ENCODE peak calls at places on chromosome X, in seven cellular contexts. X is sigmoid colon, L is SK-N-SH, U is tibial artery, N is suprapubic skin, H is hepatocyte, K is fibroblast of lung. S is an unnamed sample.

GRCh38 chrX:16836371-16836770 is 33.8 kb downstream of the RBBP7 start:
- DNase-seq in H (peak; percentile 60), X (no peak), K (peak; percentile 34), U (no peak), N (no peak), L (peak; percentile 47), S (no peak)

GRCh38 chrX:3549442-3549875 is 164.0 kb downstream of the PRKX start:
- DNase-seq in U (no peak), X (no peak), K (no peak), N (no peak), L (peak; percentile 15), H (peak; percentile 13), S (no peak)

GRCh38 chrX:44889824-44890223 is 16.8 kb downstream of the KDM6A start:
- DNase-seq in U (no peak), K (no peak), N (no peak), X (no peak), L (no peak), H (no peak), S (no peak)

GRCh38 chrX:120125444-120125843 is 9.7 kb upstream of the RHOXF1 start:
- DNase-seq in N (no peak), X (no peak), K (no peak), L (no peak), U (no peak), H (no peak), S (no peak)

GRCh38 chrX:15947648-15948317 is 93.2 kb upstream of the AP1S2 start:
- DNase-seq in L (no peak), X (no peak), N (no peak), K (peak; percentile 69), H (peak; percentile 27), U (no peak), S (no peak)

GRCh38 chrX:20399728-20400414 is 133.2 kb upstream of the RPS6KA3 start:
- DNase-seq in L (no peak), K (no peak), U (no peak), H (no peak), N (no peak), X (no peak), S (no peak)

GRCh38 chrX:42530027-42530426 is 247.9 kb downstream of the PPP1R2C start:
- DNase-seq in X (no peak), U (no peak), L (no peak), K (peak; percentile 89), N (no peak), H (peak; percentile 38), S (no peak)

GRCh38 chrX:83771664-83772063 is 89.3 kb upstream of the CYLC1 start:
- DNase-seq in X (no peak), K (no peak), U (no peak), H (no peak), N (no peak), L (no peak), S (no peak)

GRCh38 chrX:25810202-25810601 is 327.9 kb upstream of the MAGEB18 start:
- DNase-seq in X (no peak), H (no peak), N (no peak), L (no peak), K (peak; percentile 38), U (no peak), S (no peak)

GRCh38 chrX:34624416-34624815 is 32.7 kb downstream of the TMEM47 start:
- DNase-seq in U (no peak), H (no peak), L (no peak), X (no peak), N (no peak), K (peak; percentile 47), S (no peak)

GRCh38 chrX:103187953-103188475 is 26.9 kb upstream of the BEX4 start:
- DNase-seq in U (no peak), H (no peak), K (peak; percentile 3), L (no peak), N (no peak), X (no peak), S (no peak)

GRCh38 chrX:10631416-10632145 is 11.2 kb upstream of the MID1 start:
- DNase-seq in X (no peak), U (no peak), H (no peak), L (no peak), N (no peak), K (no peak), S (no peak)

GRCh38 chrX:10636851-10637250 is 16.5 kb upstream of the MID1 start:
- DNase-seq in L (no peak), N (no peak), U (no peak), X (no peak), H (no peak), K (no peak), S (no peak)

GRCh38 chrX:10634681-10635161 is 14.3 kb upstream of the MID1 start:
- DNase-seq in N (no peak), K (peak; percentile 95), X (no peak), U (no peak), H (no peak), L (no peak), S (no peak)

GRCh38 chrX:10636337-10636736 is 16.0 kb upstream of the MID1 start:
- DNase-seq in L (peak; percentile 39), N (no peak), U (peak; percentile 23), K (peak; percentile 55), H (peak; percentile 46), X (no peak), S (no peak)

DNA sequence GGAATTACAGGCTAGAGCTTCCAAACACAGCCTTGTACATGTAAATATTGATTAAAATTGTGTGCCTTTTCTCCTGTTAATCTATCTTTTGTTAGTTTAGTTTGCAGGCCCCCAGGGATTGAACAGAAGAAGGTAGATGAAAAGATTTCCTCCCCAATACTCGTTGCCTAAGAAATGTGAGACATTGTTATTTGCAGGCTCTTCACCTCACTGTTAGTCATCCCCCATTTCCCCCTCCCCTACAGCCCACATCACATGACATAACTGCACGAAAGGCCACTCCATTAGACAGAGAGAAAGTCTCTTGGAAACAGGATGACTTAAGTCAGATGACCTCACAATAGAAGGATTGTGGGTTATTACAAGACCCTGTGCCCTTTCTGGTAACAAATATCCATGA is 13.3 kb upstream of the MID1 start:
- DNase-seq in H (peak; percentile 54), K (peak; percentile 94), U (peak; percentile 69), X (peak; percentile 74), N (no peak), L (no peak), S (no peak)
- H3K4me1 ChIP-seq in H (no peaks in the 10 kb centered on the region), K (peaks cover 4% of the 10 kb centered on the region), U (no peaks in the 10 kb centered on the region), X (peaks cover 19% of the 10 kb centered on the region), N (peaks cover 6% of the 10 kb centered on the region), L (peaks cover 10% of the 10 kb centered on the region), S (no peaks in the 10 kb centered on the region)

GRCh38 chrX:107934262-107934661 is 47.9 kb downstream of the TEX13B start:
- DNase-seq in X (no peak), K (no peak), U (no peak), L (no peak), N (no peak), H (no peak), S (no peak)

GRCh38 chrX:107936434-107936730 is 45.8 kb downstream of the TEX13B start:
- DNase-seq in X (no peak), K (no peak), H (no peak), L (no peak), U (no peak), N (no peak), S (no peak)

GRCh38 chrX:107940095-107940494 is 42.1 kb downstream of the TEX13B start:
- DNase-seq in L (no peak), X (no peak), K (no peak), H (peak; percentile 11), N (no peak), U (no peak), S (no peak)

GRCh38 chrX:107935200-107935599 is 47.0 kb downstream of the TEX13B start:
- DNase-seq in U (no peak), N (no peak), X (no peak), H (no peak), K (peak; percentile 59), L (no peak), S (no peak)

DNA sequence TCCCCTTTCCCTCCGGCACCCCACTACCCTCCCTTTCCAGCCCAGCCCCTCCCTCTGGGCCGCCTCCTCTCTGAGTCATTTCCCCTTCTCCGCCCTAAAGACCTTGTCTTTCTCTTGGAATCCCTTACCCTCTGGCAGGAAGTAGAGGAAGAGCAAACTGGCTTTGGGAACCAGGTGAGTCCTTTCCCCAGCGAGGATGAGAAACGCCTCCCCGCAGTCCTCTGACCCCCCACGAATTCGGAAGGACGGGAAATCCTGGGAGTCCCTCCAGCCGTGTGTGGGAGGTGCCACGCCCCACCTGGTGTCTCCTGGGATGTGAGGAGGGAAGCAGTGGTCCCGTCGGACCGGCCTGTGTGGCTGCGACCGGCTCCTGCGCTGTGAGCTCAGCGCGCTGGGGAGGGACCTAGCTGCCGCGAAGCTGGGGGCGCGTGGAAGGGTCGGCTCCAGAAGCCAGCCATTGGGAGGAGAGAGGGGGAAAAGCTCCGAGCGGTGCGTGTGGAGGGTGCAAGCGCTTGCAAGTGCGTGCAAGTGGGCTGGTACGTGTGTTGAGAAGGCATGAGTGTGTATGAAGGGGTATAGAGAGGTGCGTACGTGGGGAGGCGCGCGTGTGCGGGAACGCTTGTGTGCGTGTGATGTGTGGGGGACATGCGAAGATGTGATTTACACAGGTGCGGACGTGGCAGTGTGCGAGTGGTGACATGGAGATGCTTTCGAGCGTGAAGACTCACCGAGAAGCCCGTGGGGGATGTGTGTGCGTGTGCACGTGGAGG is 46.3 kb downstream of the TEX13B start:
- DNase-seq in L (no peak), U (no peak), N (no peak), X (no peak), K (peak; percentile 12), H (peak; percentile 10), S (no peak)
- H3K4me3 ChIP-seq in L (no peak overlapping the region), U (no peak overlapping the region), N (peak overlapping the region; percentile 34), X (no peak overlapping the region), K (no peak overlapping the region), H (no peak overlapping the region), S (no peak overlapping the region)

GRCh38 chrX:154444001-154444754 is at the start of gene FAM50A:
- DNase-seq in U (peak; percentile 71), L (peak; percentile 92), H (peak; percentile 89), X (peak; percentile 91), N (no peak), K (peak; percentile 45), S (peak; percentile 79)

GRCh38 chrX:154444755-154445246 is 860 bp downstream of the FAM50A start:
- DNase-seq in K (no peak), L (no peak), U (no peak), H (no peak), X (no peak), N (no peak), S (no peak)

GRCh38 chrX:154443479-154443910 is 446 bp upstream of the FAM50A start:
- DNase-seq in L (peak; percentile 62), N (no peak), H (no peak), U (no peak), X (no peak), K (no peak), S (no peak)

GRCh38 chrX:154446430-154446829 is 2.5 kb downstream of the FAM50A start:
- DNase-seq in L (no peak), K (no peak), H (no peak), N (no peak), U (no peak), X (no peak), S (no peak)

DNA sequence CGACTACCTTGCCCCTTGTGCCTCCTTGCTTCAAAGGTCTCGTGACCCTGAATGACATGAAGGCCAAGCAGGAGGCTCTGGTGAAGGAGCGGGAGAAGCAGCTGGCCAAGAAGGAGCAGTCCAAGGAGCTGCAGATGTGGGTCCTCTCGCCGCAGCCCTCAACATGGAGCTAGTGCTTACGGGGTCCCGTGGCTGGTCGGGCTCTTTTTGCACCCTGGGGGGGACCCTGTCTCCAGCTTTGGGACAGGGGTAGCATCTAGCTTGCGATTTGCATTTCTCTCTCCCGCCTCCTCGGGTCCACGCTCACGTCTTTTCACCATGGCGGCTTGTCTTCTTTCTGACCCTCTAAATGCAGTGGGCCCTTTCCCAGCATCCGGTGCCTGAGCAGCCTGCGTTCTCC is 1.8 kb downstream of the FAM50A start:
- DNase-seq in X (no peak), K (no peak), H (no peak), U (no peak), N (no peak), L (no peak), S (no peak)
- H3K27ac ChIP-seq in X (no peak overlapping the region), K (no peak overlapping the region), H (no peak overlapping the region), U (no peak overlapping the region), N (no peak overlapping the region), L (no peak overlapping the region), S (no peak overlapping the region)

GRCh38 chrX:2427737-2428136 is 73.0 kb downstream of the DHRSX start:
- DNase-seq in N (no peak), U (no peak), X (no peak), K (no peak), H (no peak), L (no peak), S (no peak)
- H3K4me1 ChIP-seq in N (no peaks in the 10 kb centered on the region), U (no peaks in the 10 kb centered on the region), X (no peaks in the 10 kb centered on the region), K (no peaks in the 10 kb centered on the region), H (no peaks in the 10 kb centered on the region), L (no peaks in the 10 kb centered on the region), S (no peaks in the 10 kb centered on the region)

S was measured in left lung.